ENCODE peak calls at places on chromosomes 6 and 20, in nine cellular contexts. M is fibroblast of lung; R is heart right ventricle; A is sigmoid colon; H is prostate gland; Y is uterus; S is WERI-Rb-1; K is H9; Q is CD4-positive, alpha-beta T cell. F is an unnamed sample.

GRCh38 chr6:73675466-73676098 is 20.4 kb upstream of the CD109 start:
- DNase-seq in M (peak; percentile 46), R (peak; percentile 51), A (peak; percentile 84), H (peak; percentile 80), Y (peak; percentile 68), S (peak; percentile 77), K (peak; percentile 68), Q (peak; percentile 49), F (peak; percentile 65)

GRCh38 chr6:130598021-130598989 is 228.9 kb upstream of the SMLR1 start:
- DNase-seq in M (peak; percentile 64), R (no peak), A (no peak), H (no peak), Y (no peak), S (no peak), K (no peak), Q (no peak), F (peak; percentile 60)

GRCh38 chr6:107418118-107418517 is 41.2 kb downstream of the PDSS2 start:
- DNase-seq in M (no peak), R (no peak), A (no peak), H (no peak), Y (no peak), S (peak; percentile 23), K (peak; percentile 37), Q (no peak), F (peak; percentile 6)

GRCh38 chr6:29675561-29675960 is 5.4 kb downstream of the ZFP57 start:
- DNase-seq in M (no peak), R (no peak), A (no peak), H (no peak), Y (no peak), S (no peak), K (no peak), Q (no peak), F (peak; percentile 75)

GRCh38 chr20:24445510-24446170 is 23.8 kb upstream of the SYNDIG1 start:
- DNase-seq in M (no peak), R (no peak), A (no peak), H (no peak), Y (no peak), S (no peak), K (no peak), Q (no peak), F (no peak)

GRCh38 chr6:151445482-151445881 is 6.4 kb downstream of the RMND1 start:
- DNase-seq in M (peak; percentile 97), R (no peak), A (no peak), H (no peak), Y (no peak), S (no peak), K (no peak), Q (no peak), F (no peak)

GRCh38 chr6:24064106-24064505 is 61.9 kb upstream of the NRSN1 start:
- DNase-seq in M (peak; percentile 10), R (no peak), A (no peak), H (no peak), Y (no peak), S (peak; percentile 56), K (no peak), Q (no peak), F (no peak)

GRCh38 chr6:82980086-82980485 is 85.6 kb downstream of the UBE3D start:
- DNase-seq in M (peak; percentile 81), R (no peak), A (no peak), H (no peak), Y (no peak), S (no peak), K (no peak), Q (no peak), F (peak; percentile 78)

GRCh38 chr6:12270551-12271228 is 19.5 kb upstream of the EDN1 start:
- DNase-seq in M (no peak), R (no peak), A (no peak), H (no peak), Y (no peak), S (no peak), K (no peak), Q (no peak), F (no peak)

GRCh38 chr6:28947831-28948270 is 24.1 kb upstream of the TRIM27 start:
- DNase-seq in M (no peak), R (no peak), A (no peak), H (no peak), Y (no peak), S (no peak), K (no peak), Q (no peak), F (peak; percentile 88)

GRCh38 chr20:56516631-56517030 is 7.9 kb upstream of the FAM209A start:
- DNase-seq in M (no peak), R (no peak), A (no peak), H (no peak), Y (no peak), S (no peak), K (no peak), Q (no peak), F (no peak)

GRCh38 chr6:79117752-79118151 is 39.7 kb upstream of the PHIP start:
- DNase-seq in M (no peak), R (no peak), A (no peak), H (no peak), Y (no peak), S (no peak), K (no peak), Q (no peak), F (peak; percentile 36)

GRCh38 chr6:116101298-116101718 is 655 bp downstream of the NT5DC1 start:
- DNase-seq in M (no peak), R (no peak), A (no peak), H (peak; percentile 80), Y (no peak), S (peak; percentile 88), K (no peak), Q (peak; percentile 54), F (no peak)

GRCh38 chr6:74574794-74575193 is 631.1 kb downstream of the COL12A1 start:
- DNase-seq in M (peak; percentile 14), R (no peak), A (no peak), H (no peak), Y (no peak), S (no peak), K (no peak), Q (no peak), F (peak; percentile 18)

GRCh38 chr20:6007094-6007528 is 46.7 kb downstream of the LRRN4 start:
- DNase-seq in M (no peak), R (no peak), A (no peak), H (no peak), Y (no peak), S (no peak), K (no peak), Q (no peak), F (peak; percentile 23)

GRCh38 chr6:128492386-128492785 is 28.0 kb downstream of the PTPRK start:
- DNase-seq in M (peak; percentile 79), R (no peak), A (no peak), H (peak; percentile 52), Y (no peak), S (no peak), K (no peak), Q (no peak), F (peak; percentile 83)

DNA sequence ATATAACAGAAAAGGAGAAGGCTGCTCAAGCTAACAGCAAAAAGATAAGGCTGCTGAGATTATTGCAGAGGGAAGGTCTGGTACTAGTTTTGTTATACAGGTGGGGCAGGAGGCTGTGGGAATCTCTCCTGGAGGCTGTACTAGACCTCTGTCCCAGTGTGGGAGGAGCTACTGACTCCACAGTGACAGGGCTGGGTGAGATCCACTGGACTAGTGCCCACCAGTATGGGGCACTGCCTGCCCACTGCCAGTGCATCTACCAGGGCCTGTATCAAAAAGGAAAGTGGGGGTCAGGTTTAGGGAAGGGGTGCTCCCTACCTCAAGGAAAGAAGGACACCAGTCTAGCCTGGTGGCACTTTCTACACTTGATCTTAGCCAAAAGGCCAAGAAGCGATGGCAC is 30.1 kb downstream of the GSTA2 start:
- DNase-seq in M (no peak), R (no peak), A (no peak), H (no peak), Y (no peak), S (no peak), K (no peak), Q (no peak), F (no peak)
- H3K27me3 ChIP-seq in M (peaks cover 2% of the 10 kb centered on the region), R (no peaks in the 10 kb centered on the region), A (no peaks in the 10 kb centered on the region), H (no peaks in the 10 kb centered on the region), Y (no peaks in the 10 kb centered on the region), S (no peaks in the 10 kb centered on the region), K (no peaks in the 10 kb centered on the region), Q (no peaks in the 10 kb centered on the region), F (no peaks in the 10 kb centered on the region)

GRCh38 chr20:40698744-40699143 is 9.7 kb upstream of the MAFB start:
- DNase-seq in M (no peak), R (no peak), A (no peak), H (no peak), Y (no peak), S (no peak), K (no peak), Q (no peak), F (no peak)

GRCh38 chr20:40697466-40697987 is 8.5 kb upstream of the MAFB start:
- DNase-seq in M (no peak), R (no peak), A (no peak), H (no peak), Y (no peak), S (no peak), K (no peak), Q (no peak), F (no peak)

GRCh38 chr20:40694246-40694645 is 5.2 kb upstream of the MAFB start:
- DNase-seq in M (no peak), R (no peak), A (no peak), H (no peak), Y (no peak), S (no peak), K (no peak), Q (no peak), F (no peak)

GRCh38 chr20:40695214-40695613 is 6.2 kb upstream of the MAFB start:
- DNase-seq in M (no peak), R (no peak), A (no peak), H (no peak), Y (no peak), S (no peak), K (no peak), Q (no peak), F (no peak)

GRCh38 chr20:40698281-40698680 is 9.2 kb upstream of the MAFB start:
- DNase-seq in M (no peak), R (no peak), A (no peak), H (no peak), Y (no peak), S (no peak), K (no peak), Q (no peak), F (no peak)
- H3K27me3 ChIP-seq in M (no peaks in the 10 kb centered on the region), R (peaks cover 76% of the 10 kb centered on the region), A (peaks cover 24% of the 10 kb centered on the region), H (no peaks in the 10 kb centered on the region), Y (no peaks in the 10 kb centered on the region), S (peaks cover 77% of the 10 kb centered on the region), K (peaks cover 29% of the 10 kb centered on the region), Q (peaks cover 41% of the 10 kb centered on the region), F (peaks cover 11% of the 10 kb centered on the region)

GRCh38 chr20:63100926-63101699 is 94.3 kb upstream of the BHLHE23 start:
- DNase-seq in M (no peak), R (peak; percentile 8), A (peak; percentile 56), H (no peak), Y (no peak), S (peak; percentile 7), K (peak; percentile 31), Q (no peak), F (no peak)
- H3K27me3 ChIP-seq in M (no peaks in the 10 kb centered on the region), R (peaks cover 29% of the 10 kb centered on the region), A (peaks cover 49% of the 10 kb centered on the region), H (peaks cover 13% of the 10 kb centered on the region), Y (no peaks in the 10 kb centered on the region), S (no peaks in the 10 kb centered on the region), K (peaks cover 22% of the 10 kb centered on the region), Q (no peaks in the 10 kb centered on the region), F (no peaks in the 10 kb centered on the region)

DNA sequence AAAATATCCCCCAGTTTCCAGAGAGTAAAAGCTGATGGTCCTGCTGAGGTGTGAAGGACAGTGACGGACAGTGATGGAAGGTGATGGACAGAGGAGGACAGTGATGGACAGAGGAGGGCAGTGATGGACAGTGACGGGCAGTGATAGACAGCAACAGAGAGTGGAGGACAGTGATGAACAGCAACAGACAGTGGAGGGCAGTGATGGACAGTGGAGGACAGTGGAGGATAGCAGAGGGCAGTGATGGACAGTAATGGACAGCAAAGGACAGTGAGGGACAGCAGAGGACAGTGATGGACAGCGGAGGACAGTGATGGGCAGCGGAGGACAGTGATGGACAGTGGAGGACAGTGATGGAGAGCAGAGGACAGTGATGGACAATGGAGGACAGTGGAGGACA is 2.7 kb upstream of the NKAIN4 start:
- DNase-seq in M (no peak), R (no peak), A (no peak), H (no peak), Y (no peak), S (no peak), K (no peak), Q (no peak), F (no peak)
- H3K27me3 ChIP-seq in M (peaks cover 50% of the 10 kb centered on the region), R (peaks cover 82% of the 10 kb centered on the region), A (peaks cover 81% of the 10 kb centered on the region), H (peaks cover 20% of the 10 kb centered on the region), Y (peaks cover 24% of the 10 kb centered on the region), S (peaks cover 10% of the 10 kb centered on the region), K (peaks cover 4% of the 10 kb centered on the region), Q (peaks cover 38% of the 10 kb centered on the region), F (peaks cover 22% of the 10 kb centered on the region)

F was measured in bronchial epithelial cell.